ENCODE peak calls at places on chromosomes 4 and X, in five cellular contexts. D, H, T, C and I are unnamed samples.
A peak's percentile ranks its signal among the peaks of the same experiment; 100 is the strongest.

GRCh38 chrX:21479695-21480280 is 105.6 kb downstream of the CNKSR2 start:
- DNase-seq in H (no peak), T (peak; percentile 47), D (peak; percentile 39), C (peak; percentile 67), I (no peak)

GRCh38 chr4:32884198-32884597 is 2164.0 kb downstream of the PCDH7 start:
- DNase-seq in C (peak; percentile 30), T (no peak), D (peak; percentile 3), H (no peak), I (no peak)

GRCh38 chrX:18873189-18873791 is 110.6 kb downstream of the PHKA2 start:
- DNase-seq in D (peak; percentile 82), H (no peak), T (no peak), C (peak; percentile 82), I (no peak)

GRCh38 chr4:8775121-8775520 is 96.5 kb downstream of the HMX1 start:
- DNase-seq in C (no peak), D (no peak), H (no peak), T (no peak), I (no peak)

GRCh38 chrX:132114607-132115006 is 13.2 kb downstream of the FRMD7 start:
- DNase-seq in H (no peak), D (no peak), T (no peak), C (no peak), I (no peak)

GRCh38 chr4:88958080-88958479 is 98.9 kb downstream of the FAM13A start:
- DNase-seq in D (no peak), T (no peak), C (no peak), H (no peak), I (no peak)

GRCh38 chr4:8024073-8024786 is 84.6 kb upstream of the AFAP1 start:
- DNase-seq in T (no peak), H (no peak), D (no peak), C (no peak), I (no peak)

GRCh38 chr4:98908182-98908581 is 20.8 kb downstream of the EIF4E start:
- DNase-seq in C (peak; percentile 9), T (no peak), H (no peak), D (no peak), I (no peak)

GRCh38 chrX:11664211-11664888 is 1.4 kb downstream of the ARHGAP6 start:
- DNase-seq in D (no peak), C (no peak), T (no peak), H (peak; percentile 15), I (peak; percentile 1)

GRCh38 chr4:76803522-76803921 is 94.4 kb downstream of the SOWAHB start:
- DNase-seq in C (peak; percentile 84), H (no peak), T (peak; percentile 77), D (peak; percentile 68), I (no peak)

GRCh38 chr4:16253127-16253960 is 27.1 kb upstream of the TAPT1 start:
- DNase-seq in T (no peak), H (no peak), C (peak; percentile 91), D (peak; percentile 79), I (no peak)

GRCh38 chr4:30765022-30765421 is 44.9 kb downstream of the PCDH7 start:
- DNase-seq in T (no peak), H (no peak), D (no peak), C (no peak), I (no peak)